ENCODE peak calls at places on chromosomes 11 and 22, in ten cellular contexts. One of them, this sample, is unnamed.

GRCh38 chr11:34915136-34916013 is 804 bp downstream of the APIP start:
- DNase-seq in activated T-cell treated with anti-CD3 and anti-CD28 coated beads for 1 hour: no peak
- DNase-seq in MCF 10A: peak
- DNase-seq in NCI-H1105: peak
- DNase-seq in iris pigment epithelial cell: peak
- DNase-seq in AG04450: no peak
- DNase-seq in dermis blood vessel endothelial cell: peak
- DNase-seq in stimulated activated CD4-positive, alpha-beta T cell treated with anti-CD3 and anti-CD28 coated beads, Interleukin-1b, Interleukin-23, amount 100 ng/mL, for 24 hours: no peak
- DNase-seq in AG08396: peak
- DNase-seq in left colon: no peak
- DNase-seq in this sample: no peak

GRCh38 chr11:15565846-15566245 is 451.1 kb downstream of the INSC start:
- DNase-seq in MCF 10A: no peak
- DNase-seq in left colon: peak
- DNase-seq in stimulated activated CD4-positive, alpha-beta T cell treated with anti-CD3 and anti-CD28 coated beads, Interleukin-1b, Interleukin-23, amount 100 ng/mL, for 24 hours: no peak
- DNase-seq in activated T-cell treated with anti-CD3 and anti-CD28 coated beads for 1 hour: no peak
- DNase-seq in AG08396: no peak
- DNase-seq in NCI-H1105: peak
- DNase-seq in dermis blood vessel endothelial cell: no peak
- DNase-seq in iris pigment epithelial cell: no peak
- DNase-seq in AG04450: no peak
- DNase-seq in this sample: no peak

GRCh38 chr11:45885274-45885920 is at the start of gene MAPK8IP1:
- DNase-seq in stimulated activated CD4-positive, alpha-beta T cell treated with anti-CD3 and anti-CD28 coated beads, Interleukin-1b, Interleukin-23, amount 100 ng/mL, for 24 hours: peak
- DNase-seq in activated T-cell treated with anti-CD3 and anti-CD28 coated beads for 1 hour: peak
- DNase-seq in left colon: peak
- DNase-seq in NCI-H1105: peak
- DNase-seq in iris pigment epithelial cell: peak
- DNase-seq in MCF 10A: peak
- DNase-seq in AG04450: no peak
- DNase-seq in dermis blood vessel endothelial cell: peak
- DNase-seq in AG08396: peak
- DNase-seq in this sample: peak

GRCh38 chr11:72951815-72952340 is 137.7 kb downstream of the ATG16L2 start:
- DNase-seq in NCI-H1105: no peak
- DNase-seq in AG04450: no peak
- DNase-seq in MCF 10A: no peak
- DNase-seq in stimulated activated CD4-positive, alpha-beta T cell treated with anti-CD3 and anti-CD28 coated beads, Interleukin-1b, Interleukin-23, amount 100 ng/mL, for 24 hours: no peak
- DNase-seq in activated T-cell treated with anti-CD3 and anti-CD28 coated beads for 1 hour: no peak
- DNase-seq in left colon: no peak
- DNase-seq in dermis blood vessel endothelial cell: no peak
- DNase-seq in iris pigment epithelial cell: no peak
- DNase-seq in AG08396: no peak
- DNase-seq in this sample: no peak

GRCh38 chr11:117281159-117281558 is 10.0 kb upstream of the BACE1-AS start:
- DNase-seq in left colon: no peak
- DNase-seq in activated T-cell treated with anti-CD3 and anti-CD28 coated beads for 1 hour: no peak
- DNase-seq in stimulated activated CD4-positive, alpha-beta T cell treated with anti-CD3 and anti-CD28 coated beads, Interleukin-1b, Interleukin-23, amount 100 ng/mL, for 24 hours: no peak
- DNase-seq in NCI-H1105: no peak
- DNase-seq in iris pigment epithelial cell: peak
- DNase-seq in AG04450: peak
- DNase-seq in AG08396: peak
- DNase-seq in MCF 10A: peak
- DNase-seq in dermis blood vessel endothelial cell: peak
- DNase-seq in this sample: no peak

GRCh38 chr22:46042786-46043185 is 65.8 kb upstream of the WNT7B start:
- DNase-seq in NCI-H1105: no peak
- DNase-seq in AG04450: no peak
- DNase-seq in activated T-cell treated with anti-CD3 and anti-CD28 coated beads for 1 hour: no peak
- DNase-seq in stimulated activated CD4-positive, alpha-beta T cell treated with anti-CD3 and anti-CD28 coated beads, Interleukin-1b, Interleukin-23, amount 100 ng/mL, for 24 hours: no peak
- DNase-seq in iris pigment epithelial cell: no peak
- DNase-seq in AG08396: no peak
- DNase-seq in MCF 10A: no peak
- DNase-seq in dermis blood vessel endothelial cell: no peak
- DNase-seq in left colon: peak
- DNase-seq in this sample: no peak

GRCh38 chr11:71396548-71397123 is 51.6 kb downstream of the DHCR7 start:
- DNase-seq in dermis blood vessel endothelial cell: no peak
- DNase-seq in MCF 10A: no peak
- DNase-seq in NCI-H1105: no peak
- DNase-seq in left colon: no peak
- DNase-seq in stimulated activated CD4-positive, alpha-beta T cell treated with anti-CD3 and anti-CD28 coated beads, Interleukin-1b, Interleukin-23, amount 100 ng/mL, for 24 hours: no peak
- DNase-seq in iris pigment epithelial cell: no peak
- DNase-seq in activated T-cell treated with anti-CD3 and anti-CD28 coated beads for 1 hour: no peak
- DNase-seq in AG04450: no peak
- DNase-seq in AG08396: no peak
- DNase-seq in this sample: no peak

GRCh38 chr22:20061481-20061861 is 18.6 kb upstream of the DGCR8 start:
- DNase-seq in MCF 10A: peak
- DNase-seq in activated T-cell treated with anti-CD3 and anti-CD28 coated beads for 1 hour: no peak
- DNase-seq in stimulated activated CD4-positive, alpha-beta T cell treated with anti-CD3 and anti-CD28 coated beads, Interleukin-1b, Interleukin-23, amount 100 ng/mL, for 24 hours: no peak
- DNase-seq in iris pigment epithelial cell: peak
- DNase-seq in NCI-H1105: no peak
- DNase-seq in dermis blood vessel endothelial cell: peak
- DNase-seq in AG04450: no peak
- DNase-seq in left colon: no peak
- DNase-seq in AG08396: no peak
- DNase-seq in this sample: no peak

GRCh38 chr22:19184276-19184997 is 5.9 kb upstream of the SLC25A1 start:
- DNase-seq in NCI-H1105: no peak
- DNase-seq in AG08396: no peak
- DNase-seq in MCF 10A: no peak
- DNase-seq in left colon: no peak
- DNase-seq in AG04450: no peak
- DNase-seq in stimulated activated CD4-positive, alpha-beta T cell treated with anti-CD3 and anti-CD28 coated beads, Interleukin-1b, Interleukin-23, amount 100 ng/mL, for 24 hours: no peak
- DNase-seq in activated T-cell treated with anti-CD3 and anti-CD28 coated beads for 1 hour: no peak
- DNase-seq in dermis blood vessel endothelial cell: no peak
- DNase-seq in iris pigment epithelial cell: no peak
- DNase-seq in this sample: no peak

GRCh38 chr11:66864172-66864901 is 7.5 kb downstream of the LRFN4 start:
- DNase-seq in iris pigment epithelial cell: no peak
- DNase-seq in MCF 10A: no peak
- DNase-seq in left colon: peak
- DNase-seq in AG08396: no peak
- DNase-seq in dermis blood vessel endothelial cell: no peak
- DNase-seq in stimulated activated CD4-positive, alpha-beta T cell treated with anti-CD3 and anti-CD28 coated beads, Interleukin-1b, Interleukin-23, amount 100 ng/mL, for 24 hours: no peak
- DNase-seq in activated T-cell treated with anti-CD3 and anti-CD28 coated beads for 1 hour: no peak
- DNase-seq in NCI-H1105: no peak
- DNase-seq in AG04450: no peak
- DNase-seq in this sample: no peak

GRCh38 chr11:76347391-76347790 is 33.5 kb downstream of the THAP12 start:
- DNase-seq in stimulated activated CD4-positive, alpha-beta T cell treated with anti-CD3 and anti-CD28 coated beads, Interleukin-1b, Interleukin-23, amount 100 ng/mL, for 24 hours: no peak
- DNase-seq in NCI-H1105: peak
- DNase-seq in AG08396: no peak
- DNase-seq in iris pigment epithelial cell: no peak
- DNase-seq in left colon: no peak
- DNase-seq in AG04450: no peak
- DNase-seq in MCF 10A: no peak
- DNase-seq in activated T-cell treated with anti-CD3 and anti-CD28 coated beads for 1 hour: no peak
- DNase-seq in dermis blood vessel endothelial cell: no peak
- DNase-seq in this sample: no peak